ENCODE peak calls at places on chromosomes 16 and 17, in four cellular contexts. D is H1, E is GM12878, R is K562. P is an unnamed sample.
A peak's percentile ranks its signal among the peaks of the same experiment; 100 is the strongest.

GRCh38 chr17:50201226-50201854 is at the start of gene COL1A1:
- DNase-seq in D (no peak), R (no peak), E (no peak), P (peak; percentile 54)

GRCh38 chr17:77454560-77455095 is 313.9 kb downstream of the SEC14L1 start:
- DNase-seq in R (no peak), E (no peak), D (no peak), P (no peak)

GRCh38 chr17:61403846-61404701 is 4.4 kb downstream of the TBX2 start:
- DNase-seq in E (no peak), D (no peak), R (no peak), P (no peak)

GRCh38 chr17:13102477-13102876 is 84.7 kb upstream of the ELAC2 start:
- DNase-seq in D (no peak), R (no peak), E (no peak), P (no peak)

GRCh38 chr17:30917050-30917449 is 4.7 kb upstream of the ADAP2 start:
- DNase-seq in D (no peak), E (no peak), R (no peak), P (no peak)

GRCh38 chr17:77512062-77512946 is 371.5 kb downstream of the SEC14L1 start:
- DNase-seq in R (no peak), E (no peak), D (no peak), P (no peak)

GRCh38 chr16:17836868-17837602 is 366.3 kb upstream of the XYLT1 start:
- DNase-seq in E (no peak), D (peak; percentile 67), R (peak; percentile 7), P (no peak)

GRCh38 chr16:72723781-72724180 is 324.1 kb downstream of the ZFHX3 start:
- DNase-seq in D (no peak), R (no peak), E (no peak), P (no peak)

GRCh38 chr16:1215574-1216295 is 9.3 kb downstream of the TPSG1 start:
- DNase-seq in D (no peak), E (no peak), R (no peak), P (no peak)

GRCh38 chr16:29028457-29029167 is 43.8 kb downstream of the LAT start:
- DNase-seq in E (no peak), R (no peak), D (no peak), P (no peak)

GRCh38 chr16:68086336-68086821 is 1.2 kb downstream of the NFATC3 start:
- DNase-seq in D (no peak), R (no peak), E (no peak), P (peak; percentile 39)

GRCh38 chr17:1561420-1562177 is 993 bp downstream of the PITPNA start:
- DNase-seq in E (no peak), R (peak; percentile 47), D (no peak), P (peak; percentile 79)

GRCh38 chr16:22098538-22099255 is 6.4 kb downstream of the VWA3A start:
- DNase-seq in E (peak; percentile 17), D (no peak), R (peak; percentile 50), P (peak; percentile 71)

GRCh38 chr16:84518804-84519341 is 14.4 kb upstream of the MEAK7 start:
- DNase-seq in E (no peak), D (no peak), R (no peak), P (no peak)

GRCh38 chr16:67719778-67720144 is 645 bp upstream of the GFOD2 start:
- DNase-seq in R (peak; percentile 48), E (no peak), D (no peak), P (peak; percentile 52)

GRCh38 chr16:3625911-3626732 is 14.7 kb upstream of the SLX4 start:
- DNase-seq in E (no peak), R (no peak), D (no peak), P (no peak)

GRCh38 chr17:76262732-76263344 is 2.3 kb upstream of the UBALD2 start:
- DNase-seq in R (no peak), E (no peak), D (no peak), P (no peak)

GRCh38 chr17:78908426-78908825 is 5.4 kb upstream of the CEP295NL start:
- DNase-seq in E (no peak), R (no peak), D (no peak), P (no peak)

GRCh38 chr16:89118361-89119061 is 24.9 kb downstream of the ACSF3 start:
- DNase-seq in D (no peak), R (no peak), E (no peak), P (no peak)

GRCh38 chr17:37158290-37158689 is 209.5 kb downstream of the AATF start:
- DNase-seq in E (no peak), D (no peak), R (no peak), P (no peak)

GRCh38 chr16:4915226-4915761 is 21.7 kb downstream of the PPL start:
- DNase-seq in D (no peak), R (no peak), E (no peak), P (no peak)

GRCh38 chr16:1153480-1154160 is 714 bp downstream of the CACNA1H start:
- DNase-seq in E (no peak), D (no peak), R (peak; percentile 51), P (no peak)

GRCh38 chr16:82720414-82720813 is 93.6 kb downstream of the CDH13 start:
- DNase-seq in D (no peak), E (no peak), R (no peak), P (no peak)

GRCh38 chr16:25855818-25856217 is 164.1 kb downstream of the HS3ST4 start:
- DNase-seq in E (no peak), R (no peak), D (no peak), P (no peak)

GRCh38 chr17:66819466-66819865 is 15.5 kb upstream of the CACNG5 start:
- DNase-seq in R (no peak), E (no peak), D (no peak), P (no peak)

GRCh38 chr16:57999366-57999970 is 1.0 kb downstream of the ZNF319 start:
- DNase-seq in E (no peak), R (no peak), D (no peak), P (peak; percentile 52)

GRCh38 chr17:73118876-73119485 is 26.5 kb upstream of the SLC39A11 start:
- DNase-seq in E (no peak), R (no peak), D (no peak), P (peak; percentile 82)

GRCh38 chr16:89467382-89467781 is 23.0 kb downstream of the ANKRD11 start:
- DNase-seq in R (no peak), D (no peak), E (no peak), P (no peak)

GRCh38 chr17:27762527-27763305 is 37.6 kb downstream of the NOS2 start:
- DNase-seq in R (no peak), E (no peak), D (no peak), P (no peak)

GRCh38 chr16:89442990-89443726 is 47.2 kb downstream of the ANKRD11 start:
- DNase-seq in E (no peak), D (no peak), R (no peak), P (peak; percentile 60)

GRCh38 chr16:19210968-19211367 is 42.9 kb downstream of the SYT17 start:
- DNase-seq in E (peak; percentile 63), D (no peak), R (no peak), P (no peak)

GRCh38 chr17:77948690-77949114 is 9.8 kb upstream of the TNRC6C start:
- DNase-seq in R (no peak), D (no peak), E (no peak), P (peak; percentile 69)

GRCh38 chr17:20086416-20087074 is 77.4 kb downstream of the SPECC1 start:
- DNase-seq in E (no peak), D (no peak), R (peak; percentile 11), P (peak; percentile 55)

GRCh38 chr17:5286846-5287245 is 4.8 kb downstream of the RABEP1 start:
- DNase-seq in R (no peak), D (peak; percentile 31), E (no peak), P (no peak)

GRCh38 chr17:5931611-5932010 is 138.6 kb upstream of the WSCD1 start:
- DNase-seq in D (no peak), R (no peak), E (no peak), P (no peak)

DNA sequence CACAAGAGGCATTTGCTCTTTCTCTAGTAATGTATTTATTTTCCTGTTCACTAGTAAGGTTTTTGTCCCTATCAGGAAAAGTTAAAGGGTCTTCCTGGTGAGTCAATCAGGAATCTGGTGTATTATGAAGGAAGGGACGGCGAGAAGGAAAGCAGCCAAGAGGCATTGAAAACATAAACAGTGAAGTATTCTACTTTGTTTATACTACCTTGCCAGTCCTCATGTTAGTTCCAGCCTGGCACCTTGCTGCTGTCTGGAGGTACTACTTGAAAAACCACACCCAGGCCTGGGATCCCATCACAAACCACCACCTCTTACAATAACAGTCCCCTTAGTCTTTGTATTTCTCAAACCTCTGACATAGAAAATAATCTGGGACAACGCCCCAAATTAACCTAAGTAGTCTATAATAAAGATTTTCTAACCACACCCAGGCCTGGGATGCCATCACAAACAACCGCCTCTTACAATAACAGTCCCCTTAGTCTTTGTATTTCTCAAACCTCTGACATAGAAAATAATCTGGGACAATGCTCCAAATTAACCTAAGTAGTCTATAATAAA is 676.7 kb upstream of the SOX9 start:
- DNase-seq in E (no peak), R (no peak), D (no peak), P (no peak)
- TF ChIP-seq NRF1 in E (no peak), R (no peak), D (no peak), P (no peak)

GRCh38 chr17:2802574-2802973 is 6.3 kb downstream of the RAP1GAP2 start:
- DNase-seq in R (no peak), E (no peak), D (no peak), P (no peak)

GRCh38 chr17:2808367-2809335 is 12.4 kb downstream of the RAP1GAP2 start:
- DNase-seq in R (no peak), E (no peak), D (no peak), P (no peak)

GRCh38 chr17:2805961-2806360 is 9.7 kb downstream of the RAP1GAP2 start:
- DNase-seq in E (no peak), R (no peak), D (no peak), P (no peak)

GRCh38 chr17:2803971-2804370 is 7.7 kb downstream of the RAP1GAP2 start:
- DNase-seq in R (no peak), D (no peak), E (no peak), P (no peak)

DNA sequence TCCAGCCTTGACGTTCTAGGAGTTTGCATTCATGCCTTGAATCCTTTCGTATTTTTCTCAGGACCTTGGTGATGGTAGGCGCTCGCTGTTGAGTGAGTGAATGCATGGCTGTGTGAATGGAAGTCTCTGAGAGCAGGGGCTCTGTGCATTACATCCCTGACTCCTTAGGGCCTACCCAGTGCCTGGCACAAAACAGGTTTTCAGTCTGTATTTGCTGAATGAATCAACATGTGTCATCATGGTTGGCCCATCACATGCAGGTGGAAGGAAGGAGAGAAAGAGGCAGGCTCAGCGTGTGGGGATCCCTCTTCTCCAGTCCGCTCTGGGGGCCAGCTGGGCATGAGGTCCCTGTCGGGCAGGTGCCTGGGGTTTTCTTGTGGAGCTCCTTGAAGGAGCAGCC is 8.7 kb downstream of the RAP1GAP2 start:
- DNase-seq in D (no peak), E (no peak), R (no peak), P (no peak)
- TF ChIP-seq NRF1 in D (no peak), E (no peak), R (no peak), P (no peak)

DNA sequence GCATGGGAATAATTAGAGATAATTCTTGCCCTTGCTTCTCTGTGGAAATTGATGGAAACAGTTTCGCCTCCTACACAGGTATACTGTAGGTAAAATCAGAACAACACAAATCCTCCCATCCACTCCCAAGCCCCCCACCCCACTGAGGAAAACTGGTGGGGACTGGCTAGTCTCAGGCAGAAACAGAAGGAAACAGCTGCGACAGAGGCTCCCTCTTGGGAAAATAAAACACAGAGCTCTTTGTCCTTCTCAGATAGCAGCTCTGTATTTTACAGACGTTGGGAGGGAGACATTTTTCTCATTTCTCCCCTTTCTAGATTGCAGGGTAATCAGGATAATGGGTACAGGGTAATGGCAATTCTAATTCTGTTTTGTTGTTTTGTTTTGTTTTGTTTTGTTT is 1.1 kb downstream of the SLFN13 start:
- DNase-seq in D (no peak), R (no peak), E (no peak), P (no peak)
- TF ChIP-seq NRF1 in D (no peak), R (no peak), E (no peak), P (no peak)

GRCh38 chr17:81161536-81161935 is 3.8 kb upstream of the PVALEF start:
- DNase-seq in E (no peak), R (no peak), D (no peak), P (no peak)
- TF ChIP-seq NRF1 in E (no peak), R (no peak), D (no peak), P (no peak)

GRCh38 chr17:82528484-82529265 is 9.1 kb downstream of the FOXK2 start:
- DNase-seq in D (no peak), R (no peak), E (no peak), P (peak; percentile 88)
- TF ChIP-seq NRF1 in D (no peak), R (no peak), E (no peak), P (peak; percentile 5)